ENCODE peak calls at places on chromosomes 3 and 15, in four cellular contexts. Q is neural crest cell, P is EL, G is HTR-8/SVneo. Y is an unnamed sample.

GRCh38 chr3:194689493-194689901 is 3.8 kb downstream of the FAM43A start:
- DNase-seq in Q (no peak), G (no peak), P (peak), Y (no peak)

GRCh38 chr15:78079296-78080087 is 2.0 kb upstream of the TBC1D2B start:
- DNase-seq in P (no peak), Q (no peak), G (no peak), Y (no peak)

GRCh38 chr15:87827126-87827525 is 429.4 kb downstream of the NTRK3 start:
- DNase-seq in P (peak), G (peak), Q (no peak), Y (no peak)

GRCh38 chr15:85825118-85825517 is 30.4 kb upstream of the KLHL25 start:
- DNase-seq in Q (no peak), G (no peak), P (no peak), Y (no peak)

GRCh38 chr3:143806043-143806442 is 42.2 kb downstream of the SLC9A9 start:
- DNase-seq in P (no peak), G (no peak), Q (no peak), Y (no peak)

GRCh38 chr3:127799476-127800222 is 22.7 kb downstream of the MGLL start:
- DNase-seq in G (peak), P (peak), Q (no peak), Y (no peak)

GRCh38 chr3:87287025-87287424 is 10.6 kb upstream of the POU1F1 start:
- DNase-seq in G (no peak), Q (no peak), P (peak), Y (no peak)

GRCh38 chr15:63188937-63189871 is at the start of gene RAB8B:
- DNase-seq in P (peak), Q (peak), G (peak), Y (peak)

GRCh38 chr3:17932372-17932771 is 189.9 kb upstream of the TBC1D5 start:
- DNase-seq in Q (no peak), G (no peak), P (no peak), Y (no peak)

GRCh38 chr3:169232863-169233262 is 430.6 kb downstream of the MECOM start:
- DNase-seq in Q (no peak), P (peak), G (no peak), Y (no peak)

Y was measured in endothelial cell.